ENCODE peak calls at places on chromosomes 16 and 17, in eight cellular contexts. One of them, this sample, is unnamed.

GRCh38 chr17:248337-249235 is 67.1 kb upstream of the DOC2B start:
- DNase-seq in ACHN: no peak
- DNase-seq in OCI-LY7: no peak
- DNase-seq in CD4-positive, alpha-beta T cell: no peak
- DNase-seq in HS-5: no peak
- DNase-seq in T-helper 17 cell: no peak
- DNase-seq in EH: no peak
- DNase-seq in ascending aorta: peak
- DNase-seq in this sample: no peak

GRCh38 chr17:50423553-50424159 is 2.4 kb upstream of the ACSF2 start:
- DNase-seq in ACHN: peak
- DNase-seq in OCI-LY7: peak
- DNase-seq in CD4-positive, alpha-beta T cell: no peak
- DNase-seq in HS-5: peak
- DNase-seq in T-helper 17 cell: no peak
- DNase-seq in EH: peak
- DNase-seq in ascending aorta: no peak
- DNase-seq in this sample: no peak

GRCh38 chr16:84907575-84907974 is 87.8 kb downstream of the CRISPLD2 start:
- DNase-seq in ACHN: no peak
- DNase-seq in OCI-LY7: no peak
- DNase-seq in CD4-positive, alpha-beta T cell: no peak
- DNase-seq in HS-5: no peak
- DNase-seq in T-helper 17 cell: no peak
- DNase-seq in EH: peak
- DNase-seq in ascending aorta: no peak
- DNase-seq in this sample: no peak

GRCh38 chr16:3902731-3903130 is 22.2 kb upstream of the CREBBP start:
- DNase-seq in ACHN: no peak
- DNase-seq in OCI-LY7: no peak
- DNase-seq in CD4-positive, alpha-beta T cell: no peak
- DNase-seq in HS-5: no peak
- DNase-seq in T-helper 17 cell: no peak
- DNase-seq in EH: no peak
- DNase-seq in ascending aorta: no peak
- DNase-seq in this sample: no peak

GRCh38 chr17:70310251-70310672 is 140.9 kb downstream of the KCNJ2 start:
- DNase-seq in ACHN: no peak
- DNase-seq in OCI-LY7: no peak
- DNase-seq in CD4-positive, alpha-beta T cell: no peak
- DNase-seq in HS-5: no peak
- DNase-seq in T-helper 17 cell: no peak
- DNase-seq in EH: no peak
- DNase-seq in ascending aorta: no peak
- DNase-seq in this sample: no peak

GRCh38 chr17:36722121-36722902 is 120.9 kb downstream of the MRM1 start:
- DNase-seq in ACHN: no peak
- DNase-seq in OCI-LY7: no peak
- DNase-seq in CD4-positive, alpha-beta T cell: peak
- DNase-seq in HS-5: no peak
- DNase-seq in T-helper 17 cell: peak
- DNase-seq in EH: peak
- DNase-seq in ascending aorta: peak
- DNase-seq in this sample: peak

GRCh38 chr17:8695916-8696415 is 48.7 kb downstream of the CCDC42 start:
- DNase-seq in ACHN: no peak
- DNase-seq in OCI-LY7: no peak
- DNase-seq in CD4-positive, alpha-beta T cell: no peak
- DNase-seq in HS-5: no peak
- DNase-seq in T-helper 17 cell: no peak
- DNase-seq in EH: no peak
- DNase-seq in ascending aorta: peak
- DNase-seq in this sample: no peak

GRCh38 chr17:60134396-60135159 is 15.2 kb upstream of the CA4 start:
- DNase-seq in ACHN: no peak
- DNase-seq in OCI-LY7: peak
- DNase-seq in CD4-positive, alpha-beta T cell: no peak
- DNase-seq in HS-5: peak
- DNase-seq in T-helper 17 cell: no peak
- DNase-seq in EH: peak
- DNase-seq in ascending aorta: peak
- DNase-seq in this sample: no peak

GRCh38 chr17:5446786-5447185 is 7.8 kb upstream of the C1QBP start:
- DNase-seq in ACHN: no peak
- DNase-seq in OCI-LY7: no peak
- DNase-seq in CD4-positive, alpha-beta T cell: no peak
- DNase-seq in HS-5: no peak
- DNase-seq in T-helper 17 cell: no peak
- DNase-seq in EH: no peak
- DNase-seq in ascending aorta: no peak
- DNase-seq in this sample: no peak

GRCh38 chr16:3909791-3910583 is 29.5 kb upstream of the CREBBP start:
- DNase-seq in ACHN: no peak
- DNase-seq in OCI-LY7: no peak
- DNase-seq in CD4-positive, alpha-beta T cell: no peak
- DNase-seq in HS-5: no peak
- DNase-seq in T-helper 17 cell: no peak
- DNase-seq in EH: no peak
- DNase-seq in ascending aorta: no peak
- DNase-seq in this sample: no peak

GRCh38 chr16:70298988-70299938 is at the start of gene DDX19B:
- DNase-seq in ACHN: peak
- DNase-seq in OCI-LY7: peak
- DNase-seq in CD4-positive, alpha-beta T cell: peak
- DNase-seq in HS-5: peak
- DNase-seq in T-helper 17 cell: peak
- DNase-seq in EH: peak
- DNase-seq in ascending aorta: peak
- DNase-seq in this sample: peak

GRCh38 chr17:155576-155975 is 18.2 kb downstream of the SCGB1C2 start:
- DNase-seq in ACHN: no peak
- DNase-seq in OCI-LY7: no peak
- DNase-seq in CD4-positive, alpha-beta T cell: no peak
- DNase-seq in HS-5: no peak
- DNase-seq in T-helper 17 cell: no peak
- DNase-seq in EH: no peak
- DNase-seq in ascending aorta: no peak
- DNase-seq in this sample: no peak

GRCh38 chr17:62824290-62825135 is 16.4 kb upstream of the MARCHF10 start:
- DNase-seq in ACHN: peak
- DNase-seq in OCI-LY7: no peak
- DNase-seq in CD4-positive, alpha-beta T cell: no peak
- DNase-seq in HS-5: peak
- DNase-seq in T-helper 17 cell: no peak
- DNase-seq in EH: peak
- DNase-seq in ascending aorta: no peak
- DNase-seq in this sample: no peak

GRCh38 chr16:25256821-25257503 is 683 bp downstream of the ZKSCAN2 start:
- DNase-seq in ACHN: peak
- DNase-seq in OCI-LY7: peak
- DNase-seq in CD4-positive, alpha-beta T cell: no peak
- DNase-seq in HS-5: no peak
- DNase-seq in T-helper 17 cell: no peak
- DNase-seq in EH: peak
- DNase-seq in ascending aorta: peak
- DNase-seq in this sample: no peak

GRCh38 chr17:68318103-68318991 is 27.1 kb downstream of the ARSG start:
- DNase-seq in ACHN: peak
- DNase-seq in OCI-LY7: no peak
- DNase-seq in CD4-positive, alpha-beta T cell: no peak
- DNase-seq in HS-5: peak
- DNase-seq in T-helper 17 cell: no peak
- DNase-seq in EH: peak
- DNase-seq in ascending aorta: no peak
- DNase-seq in this sample: no peak

GRCh38 chr17:61404702-61405046 is 5.0 kb downstream of the TBX2 start:
- DNase-seq in ACHN: no peak
- DNase-seq in OCI-LY7: no peak
- DNase-seq in CD4-positive, alpha-beta T cell: no peak
- DNase-seq in HS-5: no peak
- DNase-seq in T-helper 17 cell: no peak
- DNase-seq in EH: no peak
- DNase-seq in ascending aorta: no peak
- DNase-seq in this sample: no peak

GRCh38 chr16:23829454-23829853 is 6.3 kb upstream of the PRKCB start:
- DNase-seq in ACHN: no peak
- DNase-seq in OCI-LY7: no peak
- DNase-seq in CD4-positive, alpha-beta T cell: no peak
- DNase-seq in HS-5: no peak
- DNase-seq in T-helper 17 cell: no peak
- DNase-seq in EH: no peak
- DNase-seq in ascending aorta: no peak
- DNase-seq in this sample: no peak

GRCh38 chr16:2846511-2847310 is 11.3 kb downstream of the PRSS22 start:
- DNase-seq in ACHN: peak
- DNase-seq in OCI-LY7: no peak
- DNase-seq in CD4-positive, alpha-beta T cell: no peak
- DNase-seq in HS-5: peak
- DNase-seq in T-helper 17 cell: no peak
- DNase-seq in EH: peak
- DNase-seq in ascending aorta: no peak
- DNase-seq in this sample: no peak

GRCh38 chr17:17917394-17917793 is 54.8 kb downstream of the TOM1L2 start:
- DNase-seq in ACHN: no peak
- DNase-seq in OCI-LY7: no peak
- DNase-seq in CD4-positive, alpha-beta T cell: no peak
- DNase-seq in HS-5: no peak
- DNase-seq in T-helper 17 cell: no peak
- DNase-seq in EH: peak
- DNase-seq in ascending aorta: no peak
- DNase-seq in this sample: no peak

GRCh38 chr17:2433696-2434095 is 32.8 kb upstream of the MNT start:
- DNase-seq in ACHN: no peak
- DNase-seq in OCI-LY7: no peak
- DNase-seq in CD4-positive, alpha-beta T cell: no peak
- DNase-seq in HS-5: peak
- DNase-seq in T-helper 17 cell: no peak
- DNase-seq in EH: peak
- DNase-seq in ascending aorta: no peak
- DNase-seq in this sample: no peak

GRCh38 chr17:42018988-42019387 is 902 bp upstream of the NKIRAS2 start:
- DNase-seq in ACHN: no peak
- DNase-seq in OCI-LY7: no peak
- DNase-seq in CD4-positive, alpha-beta T cell: no peak
- DNase-seq in HS-5: no peak
- DNase-seq in T-helper 17 cell: no peak
- DNase-seq in EH: no peak
- DNase-seq in ascending aorta: no peak
- DNase-seq in this sample: no peak

GRCh38 chr17:9132291-9132690 is 111.0 kb downstream of the NTN1 start:
- DNase-seq in ACHN: no peak
- DNase-seq in OCI-LY7: no peak
- DNase-seq in CD4-positive, alpha-beta T cell: no peak
- DNase-seq in HS-5: no peak
- DNase-seq in T-helper 17 cell: no peak
- DNase-seq in EH: no peak
- DNase-seq in ascending aorta: no peak
- DNase-seq in this sample: no peak

GRCh38 chr16:87550510-87550961 is 51.8 kb upstream of the JPH3 start:
- DNase-seq in ACHN: peak
- DNase-seq in OCI-LY7: peak
- DNase-seq in CD4-positive, alpha-beta T cell: peak
- DNase-seq in HS-5: no peak
- DNase-seq in T-helper 17 cell: peak
- DNase-seq in EH: peak
- DNase-seq in ascending aorta: no peak
- DNase-seq in this sample: peak

GRCh38 chr17:44204453-44204882 is 4.8 kb upstream of the ATXN7L3 start:
- DNase-seq in ACHN: peak
- DNase-seq in OCI-LY7: no peak
- DNase-seq in CD4-positive, alpha-beta T cell: no peak
- DNase-seq in HS-5: no peak
- DNase-seq in T-helper 17 cell: no peak
- DNase-seq in EH: peak
- DNase-seq in ascending aorta: no peak
- DNase-seq in this sample: no peak

GRCh38 chr17:81030726-81031570 is 4.0 kb upstream of the BAIAP2 start:
- DNase-seq in ACHN: peak
- DNase-seq in OCI-LY7: no peak
- DNase-seq in CD4-positive, alpha-beta T cell: no peak
- DNase-seq in HS-5: no peak
- DNase-seq in T-helper 17 cell: no peak
- DNase-seq in EH: no peak
- DNase-seq in ascending aorta: no peak
- DNase-seq in this sample: no peak

GRCh38 chr16:74582984-74583383 is 23.9 kb downstream of the GLG1 start:
- DNase-seq in ACHN: no peak
- DNase-seq in OCI-LY7: no peak
- DNase-seq in CD4-positive, alpha-beta T cell: no peak
- DNase-seq in HS-5: no peak
- DNase-seq in T-helper 17 cell: no peak
- DNase-seq in EH: no peak
- DNase-seq in ascending aorta: no peak
- DNase-seq in this sample: no peak

GRCh38 chr17:75691371-75692290 is 24.5 kb downstream of the SAP30BP start:
- DNase-seq in ACHN: no peak
- DNase-seq in OCI-LY7: no peak
- DNase-seq in CD4-positive, alpha-beta T cell: no peak
- DNase-seq in HS-5: no peak
- DNase-seq in T-helper 17 cell: no peak
- DNase-seq in EH: peak
- DNase-seq in ascending aorta: no peak
- DNase-seq in this sample: no peak

GRCh38 chr16:31453255-31454204 is 5.8 kb upstream of the ARMC5 start:
- DNase-seq in ACHN: peak
- DNase-seq in OCI-LY7: no peak
- DNase-seq in CD4-positive, alpha-beta T cell: no peak
- DNase-seq in HS-5: peak
- DNase-seq in T-helper 17 cell: no peak
- DNase-seq in EH: peak
- DNase-seq in ascending aorta: peak
- DNase-seq in this sample: no peak

GRCh38 chr17:55734128-55734781 is 11.6 kb upstream of the TMEM100 start:
- DNase-seq in ACHN: no peak
- DNase-seq in OCI-LY7: peak
- DNase-seq in CD4-positive, alpha-beta T cell: no peak
- DNase-seq in HS-5: peak
- DNase-seq in T-helper 17 cell: no peak
- DNase-seq in EH: no peak
- DNase-seq in ascending aorta: no peak
- DNase-seq in this sample: no peak

GRCh38 chr17:81502471-81503017 is 10.1 kb downstream of the ACTG1 start:
- DNase-seq in ACHN: no peak
- DNase-seq in OCI-LY7: no peak
- DNase-seq in CD4-positive, alpha-beta T cell: no peak
- DNase-seq in HS-5: no peak
- DNase-seq in T-helper 17 cell: no peak
- DNase-seq in EH: peak
- DNase-seq in ascending aorta: no peak
- DNase-seq in this sample: no peak

GRCh38 chr17:28908640-28909098 is 5.8 kb upstream of the DHRS13 start:
- DNase-seq in ACHN: no peak
- DNase-seq in OCI-LY7: no peak
- DNase-seq in CD4-positive, alpha-beta T cell: no peak
- DNase-seq in HS-5: peak
- DNase-seq in T-helper 17 cell: no peak
- DNase-seq in EH: peak
- DNase-seq in ascending aorta: peak
- DNase-seq in this sample: no peak

GRCh38 chr16:57051696-57052228 is 40.6 kb upstream of the CPNE2 start:
- DNase-seq in ACHN: no peak
- DNase-seq in OCI-LY7: no peak
- DNase-seq in CD4-positive, alpha-beta T cell: no peak
- DNase-seq in HS-5: no peak
- DNase-seq in T-helper 17 cell: no peak
- DNase-seq in EH: no peak
- DNase-seq in ascending aorta: no peak
- DNase-seq in this sample: no peak

GRCh38 chr16:83533193-83533592 is 274.6 kb upstream of the HSBP1 start:
- DNase-seq in ACHN: peak
- DNase-seq in OCI-LY7: no peak
- DNase-seq in CD4-positive, alpha-beta T cell: no peak
- DNase-seq in HS-5: peak
- DNase-seq in T-helper 17 cell: no peak
- DNase-seq in EH: peak
- DNase-seq in ascending aorta: no peak
- DNase-seq in this sample: no peak

GRCh38 chr16:13178318-13178717 is 276.9 kb downstream of the SHISA9 start:
- DNase-seq in ACHN: no peak
- DNase-seq in OCI-LY7: no peak
- DNase-seq in CD4-positive, alpha-beta T cell: no peak
- DNase-seq in HS-5: no peak
- DNase-seq in T-helper 17 cell: no peak
- DNase-seq in EH: no peak
- DNase-seq in ascending aorta: no peak
- DNase-seq in this sample: no peak

This sample was measured in CD8-positive, alpha-beta T cell.